ENCODE peak calls at places on chromosome 9, in seven cellular contexts. One of them, this sample, is unnamed.

GRCh38 chr9:17744786-17745185 is 165.9 kb downstream of the SH3GL2 start:
- DNase-seq in stimulated activated CD4-positive, alpha-beta T cell treated with anti-CD3 and anti-CD28 coated beads, Interleukin-12 subunit alpha, Interleukin-12 subunit beta, amount 100 ng/mL, for 4 hours: no peak
- DNase-seq in Peyer's patch: no peak
- DNase-seq in CD8-positive, alpha-beta T cell: no peak
- DNase-seq in stromal cell of bone marrow: no peak
- DNase-seq in EL: peak; percentile 19
- DNase-seq in cardiac muscle cell: peak; percentile 71
- DNase-seq in this sample: no peak

GRCh38 chr9:99576002-99576401 is 245.7 kb upstream of the NR4A3 start:
- DNase-seq in CD8-positive, alpha-beta T cell: no peak
- DNase-seq in stromal cell of bone marrow: no peak
- DNase-seq in cardiac muscle cell: no peak
- DNase-seq in stimulated activated CD4-positive, alpha-beta T cell treated with anti-CD3 and anti-CD28 coated beads, Interleukin-12 subunit alpha, Interleukin-12 subunit beta, amount 100 ng/mL, for 4 hours: no peak
- DNase-seq in EL: no peak
- DNase-seq in Peyer's patch: no peak
- DNase-seq in this sample: no peak

GRCh38 chr9:76537150-76537646 is 78.2 kb downstream of the GCNT1 start:
- DNase-seq in stromal cell of bone marrow: no peak
- DNase-seq in stimulated activated CD4-positive, alpha-beta T cell treated with anti-CD3 and anti-CD28 coated beads, Interleukin-12 subunit alpha, Interleukin-12 subunit beta, amount 100 ng/mL, for 4 hours: no peak
- DNase-seq in CD8-positive, alpha-beta T cell: no peak
- DNase-seq in cardiac muscle cell: no peak
- DNase-seq in Peyer's patch: no peak
- DNase-seq in EL: no peak
- DNase-seq in this sample: no peak

GRCh38 chr9:79362100-79363081 is 209.4 kb upstream of the TLE4 start:
- DNase-seq in stromal cell of bone marrow: no peak
- DNase-seq in CD8-positive, alpha-beta T cell: no peak
- DNase-seq in cardiac muscle cell: no peak
- DNase-seq in Peyer's patch: no peak
- DNase-seq in stimulated activated CD4-positive, alpha-beta T cell treated with anti-CD3 and anti-CD28 coated beads, Interleukin-12 subunit alpha, Interleukin-12 subunit beta, amount 100 ng/mL, for 4 hours: no peak
- DNase-seq in EL: peak; percentile 47
- DNase-seq in this sample: no peak

GRCh38 chr9:37929441-37929895 is 25.5 kb upstream of the SLC25A51 start:
- DNase-seq in EL: no peak
- DNase-seq in stromal cell of bone marrow: peak; percentile 67
- DNase-seq in Peyer's patch: no peak
- DNase-seq in CD8-positive, alpha-beta T cell: no peak
- DNase-seq in cardiac muscle cell: no peak
- DNase-seq in stimulated activated CD4-positive, alpha-beta T cell treated with anti-CD3 and anti-CD28 coated beads, Interleukin-12 subunit alpha, Interleukin-12 subunit beta, amount 100 ng/mL, for 4 hours: no peak
- DNase-seq in this sample: no peak

GRCh38 chr9:17021379-17021970 is 113.4 kb upstream of the CNTLN start:
- DNase-seq in cardiac muscle cell: no peak
- DNase-seq in Peyer's patch: no peak
- DNase-seq in stromal cell of bone marrow: peak; percentile 13
- DNase-seq in EL: peak; percentile 6
- DNase-seq in CD8-positive, alpha-beta T cell: no peak
- DNase-seq in stimulated activated CD4-positive, alpha-beta T cell treated with anti-CD3 and anti-CD28 coated beads, Interleukin-12 subunit alpha, Interleukin-12 subunit beta, amount 100 ng/mL, for 4 hours: no peak
- DNase-seq in this sample: no peak

GRCh38 chr9:30630459-30630858 is 1754.0 kb upstream of the ACO1 start:
- DNase-seq in EL: no peak
- DNase-seq in stromal cell of bone marrow: no peak
- DNase-seq in Peyer's patch: no peak
- DNase-seq in stimulated activated CD4-positive, alpha-beta T cell treated with anti-CD3 and anti-CD28 coated beads, Interleukin-12 subunit alpha, Interleukin-12 subunit beta, amount 100 ng/mL, for 4 hours: no peak
- DNase-seq in CD8-positive, alpha-beta T cell: no peak
- DNase-seq in cardiac muscle cell: no peak
- DNase-seq in this sample: no peak

GRCh38 chr9:135683401-135684034 is 15.8 kb downstream of the SOHLH1 start:
- DNase-seq in stimulated activated CD4-positive, alpha-beta T cell treated with anti-CD3 and anti-CD28 coated beads, Interleukin-12 subunit alpha, Interleukin-12 subunit beta, amount 100 ng/mL, for 4 hours: no peak
- DNase-seq in stromal cell of bone marrow: no peak
- DNase-seq in EL: no peak
- DNase-seq in cardiac muscle cell: no peak
- DNase-seq in CD8-positive, alpha-beta T cell: no peak
- DNase-seq in Peyer's patch: no peak
- DNase-seq in this sample: no peak

GRCh38 chr9:88777498-88778312 is 213.6 kb upstream of the S1PR3 start:
- DNase-seq in cardiac muscle cell: no peak
- DNase-seq in stimulated activated CD4-positive, alpha-beta T cell treated with anti-CD3 and anti-CD28 coated beads, Interleukin-12 subunit alpha, Interleukin-12 subunit beta, amount 100 ng/mL, for 4 hours: no peak
- DNase-seq in Peyer's patch: no peak
- DNase-seq in CD8-positive, alpha-beta T cell: no peak
- DNase-seq in stromal cell of bone marrow: no peak
- DNase-seq in EL: peak; percentile 67
- DNase-seq in this sample: no peak

GRCh38 chr9:79382468-79382867 is 189.3 kb upstream of the TLE4 start:
- DNase-seq in stimulated activated CD4-positive, alpha-beta T cell treated with anti-CD3 and anti-CD28 coated beads, Interleukin-12 subunit alpha, Interleukin-12 subunit beta, amount 100 ng/mL, for 4 hours: no peak
- DNase-seq in stromal cell of bone marrow: no peak
- DNase-seq in EL: peak; percentile 70
- DNase-seq in Peyer's patch: no peak
- DNase-seq in cardiac muscle cell: no peak
- DNase-seq in CD8-positive, alpha-beta T cell: no peak
- DNase-seq in this sample: no peak

GRCh38 chr9:81588148-81588874 is 101.0 kb downstream of the TLE1 start:
- DNase-seq in EL: no peak
- DNase-seq in Peyer's patch: peak; percentile 64
- DNase-seq in cardiac muscle cell: no peak
- DNase-seq in stimulated activated CD4-positive, alpha-beta T cell treated with anti-CD3 and anti-CD28 coated beads, Interleukin-12 subunit alpha, Interleukin-12 subunit beta, amount 100 ng/mL, for 4 hours: no peak
- DNase-seq in CD8-positive, alpha-beta T cell: no peak
- DNase-seq in stromal cell of bone marrow: no peak
- DNase-seq in this sample: peak; percentile 74

GRCh38 chr9:89428901-89429890 is 68.7 kb downstream of the SEMA4D start:
- DNase-seq in CD8-positive, alpha-beta T cell: peak; percentile 85
- DNase-seq in cardiac muscle cell: peak; percentile 38
- DNase-seq in stromal cell of bone marrow: no peak
- DNase-seq in EL: no peak
- DNase-seq in Peyer's patch: peak; percentile 81
- DNase-seq in stimulated activated CD4-positive, alpha-beta T cell treated with anti-CD3 and anti-CD28 coated beads, Interleukin-12 subunit alpha, Interleukin-12 subunit beta, amount 100 ng/mL, for 4 hours: peak; percentile 33
- DNase-seq in this sample: no peak

GRCh38 chr9:79572891-79573696 is 1.3 kb downstream of the TLE4 start:
- DNase-seq in stimulated activated CD4-positive, alpha-beta T cell treated with anti-CD3 and anti-CD28 coated beads, Interleukin-12 subunit alpha, Interleukin-12 subunit beta, amount 100 ng/mL, for 4 hours: peak; percentile 47
- DNase-seq in stromal cell of bone marrow: no peak
- DNase-seq in cardiac muscle cell: peak; percentile 46
- DNase-seq in Peyer's patch: peak; percentile 76
- DNase-seq in CD8-positive, alpha-beta T cell: peak; percentile 65
- DNase-seq in EL: peak; percentile 43
- DNase-seq in this sample: peak; percentile 73

GRCh38 chr9:108921200-108921599 is 12.7 kb downstream of the ELP1 start:
- DNase-seq in EL: no peak
- DNase-seq in CD8-positive, alpha-beta T cell: no peak
- DNase-seq in stimulated activated CD4-positive, alpha-beta T cell treated with anti-CD3 and anti-CD28 coated beads, Interleukin-12 subunit alpha, Interleukin-12 subunit beta, amount 100 ng/mL, for 4 hours: no peak
- DNase-seq in stromal cell of bone marrow: no peak
- DNase-seq in cardiac muscle cell: no peak
- DNase-seq in Peyer's patch: no peak
- DNase-seq in this sample: no peak

GRCh38 chr9:15211994-15212501 is 95.0 kb downstream of the TTC39B start:
- DNase-seq in Peyer's patch: no peak
- DNase-seq in stimulated activated CD4-positive, alpha-beta T cell treated with anti-CD3 and anti-CD28 coated beads, Interleukin-12 subunit alpha, Interleukin-12 subunit beta, amount 100 ng/mL, for 4 hours: no peak
- DNase-seq in CD8-positive, alpha-beta T cell: no peak
- DNase-seq in cardiac muscle cell: no peak
- DNase-seq in EL: peak; percentile 21
- DNase-seq in stromal cell of bone marrow: no peak
- DNase-seq in this sample: no peak

GRCh38 chr9:2729003-2729402 is 11.7 kb downstream of the KCNV2 start:
- DNase-seq in Peyer's patch: no peak
- DNase-seq in CD8-positive, alpha-beta T cell: no peak
- DNase-seq in EL: peak; percentile 54
- DNase-seq in stromal cell of bone marrow: no peak
- DNase-seq in cardiac muscle cell: no peak
- DNase-seq in stimulated activated CD4-positive, alpha-beta T cell treated with anti-CD3 and anti-CD28 coated beads, Interleukin-12 subunit alpha, Interleukin-12 subunit beta, amount 100 ng/mL, for 4 hours: no peak
- DNase-seq in this sample: no peak

GRCh38 chr9:127133739-127134167 is 11.3 kb upstream of the ANGPTL2 start:
- DNase-seq in stimulated activated CD4-positive, alpha-beta T cell treated with anti-CD3 and anti-CD28 coated beads, Interleukin-12 subunit alpha, Interleukin-12 subunit beta, amount 100 ng/mL, for 4 hours: no peak
- DNase-seq in CD8-positive, alpha-beta T cell: no peak
- DNase-seq in cardiac muscle cell: peak; percentile 21
- DNase-seq in EL: peak; percentile 84
- DNase-seq in stromal cell of bone marrow: peak; percentile 72
- DNase-seq in Peyer's patch: peak; percentile 64
- DNase-seq in this sample: peak; percentile 91

GRCh38 chr9:4604678-4605095 is 57.4 kb upstream of the PLPP6 start:
- DNase-seq in CD8-positive, alpha-beta T cell: peak; percentile 54
- DNase-seq in EL: peak; percentile 65
- DNase-seq in stimulated activated CD4-positive, alpha-beta T cell treated with anti-CD3 and anti-CD28 coated beads, Interleukin-12 subunit alpha, Interleukin-12 subunit beta, amount 100 ng/mL, for 4 hours: peak; percentile 55
- DNase-seq in stromal cell of bone marrow: peak; percentile 58
- DNase-seq in cardiac muscle cell: peak; percentile 78
- DNase-seq in Peyer's patch: peak; percentile 90
- DNase-seq in this sample: no peak

GRCh38 chr9:13524245-13524644 is 244.8 kb upstream of the MPDZ start:
- DNase-seq in cardiac muscle cell: no peak
- DNase-seq in stromal cell of bone marrow: no peak
- DNase-seq in Peyer's patch: no peak
- DNase-seq in EL: peak; percentile 47
- DNase-seq in CD8-positive, alpha-beta T cell: no peak
- DNase-seq in stimulated activated CD4-positive, alpha-beta T cell treated with anti-CD3 and anti-CD28 coated beads, Interleukin-12 subunit alpha, Interleukin-12 subunit beta, amount 100 ng/mL, for 4 hours: no peak
- DNase-seq in this sample: no peak

GRCh38 chr9:114315723-114316363 is 7.1 kb upstream of the ORM1 start:
- DNase-seq in stimulated activated CD4-positive, alpha-beta T cell treated with anti-CD3 and anti-CD28 coated beads, Interleukin-12 subunit alpha, Interleukin-12 subunit beta, amount 100 ng/mL, for 4 hours: no peak
- DNase-seq in EL: no peak
- DNase-seq in stromal cell of bone marrow: no peak
- DNase-seq in CD8-positive, alpha-beta T cell: no peak
- DNase-seq in Peyer's patch: peak; percentile 22
- DNase-seq in cardiac muscle cell: no peak
- DNase-seq in this sample: no peak

GRCh38 chr9:135751501-135751900 is 49.5 kb downstream of the KCNT1 start:
- DNase-seq in EL: no peak
- DNase-seq in stimulated activated CD4-positive, alpha-beta T cell treated with anti-CD3 and anti-CD28 coated beads, Interleukin-12 subunit alpha, Interleukin-12 subunit beta, amount 100 ng/mL, for 4 hours: no peak
- DNase-seq in cardiac muscle cell: no peak
- DNase-seq in stromal cell of bone marrow: no peak
- DNase-seq in CD8-positive, alpha-beta T cell: no peak
- DNase-seq in Peyer's patch: no peak
- DNase-seq in this sample: no peak

GRCh38 chr9:19967567-19968459 is 179.0 kb upstream of the SLC24A2 start:
- DNase-seq in stromal cell of bone marrow: no peak
- DNase-seq in stimulated activated CD4-positive, alpha-beta T cell treated with anti-CD3 and anti-CD28 coated beads, Interleukin-12 subunit alpha, Interleukin-12 subunit beta, amount 100 ng/mL, for 4 hours: no peak
- DNase-seq in cardiac muscle cell: no peak
- DNase-seq in Peyer's patch: no peak
- DNase-seq in EL: no peak
- DNase-seq in CD8-positive, alpha-beta T cell: no peak
- DNase-seq in this sample: no peak

GRCh38 chr9:22103650-22104575 is 94.8 kb upstream of the CDKN2B start:
- DNase-seq in EL: peak; percentile 86
- DNase-seq in CD8-positive, alpha-beta T cell: no peak
- DNase-seq in stromal cell of bone marrow: no peak
- DNase-seq in cardiac muscle cell: no peak
- DNase-seq in stimulated activated CD4-positive, alpha-beta T cell treated with anti-CD3 and anti-CD28 coated beads, Interleukin-12 subunit alpha, Interleukin-12 subunit beta, amount 100 ng/mL, for 4 hours: no peak
- DNase-seq in Peyer's patch: peak; percentile 65
- DNase-seq in this sample: no peak

GRCh38 chr9:18268381-18268780 is 205.6 kb upstream of the ADAMTSL1 start:
- DNase-seq in stromal cell of bone marrow: peak; percentile 38
- DNase-seq in Peyer's patch: no peak
- DNase-seq in CD8-positive, alpha-beta T cell: no peak
- DNase-seq in stimulated activated CD4-positive, alpha-beta T cell treated with anti-CD3 and anti-CD28 coated beads, Interleukin-12 subunit alpha, Interleukin-12 subunit beta, amount 100 ng/mL, for 4 hours: no peak
- DNase-seq in EL: peak; percentile 80
- DNase-seq in cardiac muscle cell: no peak
- DNase-seq in this sample: no peak

GRCh38 chr9:116674210-116674980 is 12.7 kb upstream of the TRIM32 start:
- DNase-seq in Peyer's patch: no peak
- DNase-seq in CD8-positive, alpha-beta T cell: no peak
- DNase-seq in stimulated activated CD4-positive, alpha-beta T cell treated with anti-CD3 and anti-CD28 coated beads, Interleukin-12 subunit alpha, Interleukin-12 subunit beta, amount 100 ng/mL, for 4 hours: no peak
- DNase-seq in EL: no peak
- DNase-seq in cardiac muscle cell: no peak
- DNase-seq in stromal cell of bone marrow: no peak
- DNase-seq in this sample: no peak

GRCh38 chr9:110008663-110009062 is 199.3 kb downstream of the C9orf152 start:
- DNase-seq in EL: no peak
- DNase-seq in Peyer's patch: no peak
- DNase-seq in CD8-positive, alpha-beta T cell: no peak
- DNase-seq in stimulated activated CD4-positive, alpha-beta T cell treated with anti-CD3 and anti-CD28 coated beads, Interleukin-12 subunit alpha, Interleukin-12 subunit beta, amount 100 ng/mL, for 4 hours: no peak
- DNase-seq in cardiac muscle cell: no peak
- DNase-seq in stromal cell of bone marrow: no peak
- DNase-seq in this sample: no peak

GRCh38 chr9:94948567-94949235 is 222.2 kb downstream of the AOPEP start:
- DNase-seq in CD8-positive, alpha-beta T cell: no peak
- DNase-seq in Peyer's patch: no peak
- DNase-seq in stromal cell of bone marrow: no peak
- DNase-seq in EL: no peak
- DNase-seq in stimulated activated CD4-positive, alpha-beta T cell treated with anti-CD3 and anti-CD28 coated beads, Interleukin-12 subunit alpha, Interleukin-12 subunit beta, amount 100 ng/mL, for 4 hours: no peak
- DNase-seq in cardiac muscle cell: no peak
- DNase-seq in this sample: no peak

GRCh38 chr9:134518004-134518606 is 123.5 kb upstream of the COL5A1 start:
- DNase-seq in stimulated activated CD4-positive, alpha-beta T cell treated with anti-CD3 and anti-CD28 coated beads, Interleukin-12 subunit alpha, Interleukin-12 subunit beta, amount 100 ng/mL, for 4 hours: no peak
- DNase-seq in Peyer's patch: no peak
- DNase-seq in cardiac muscle cell: no peak
- DNase-seq in stromal cell of bone marrow: no peak
- DNase-seq in EL: peak; percentile 18
- DNase-seq in CD8-positive, alpha-beta T cell: no peak
- DNase-seq in this sample: no peak

GRCh38 chr9:108854094-108854493 is 1.7 kb downstream of the ACTL7B start:
- DNase-seq in Peyer's patch: no peak
- DNase-seq in stromal cell of bone marrow: no peak
- DNase-seq in stimulated activated CD4-positive, alpha-beta T cell treated with anti-CD3 and anti-CD28 coated beads, Interleukin-12 subunit alpha, Interleukin-12 subunit beta, amount 100 ng/mL, for 4 hours: no peak
- DNase-seq in cardiac muscle cell: no peak
- DNase-seq in CD8-positive, alpha-beta T cell: no peak
- DNase-seq in EL: no peak
- DNase-seq in this sample: no peak

GRCh38 chr9:38677660-38678303 is 42.2 kb downstream of the FAM240B start:
- DNase-seq in EL: no peak
- DNase-seq in stromal cell of bone marrow: no peak
- DNase-seq in CD8-positive, alpha-beta T cell: no peak
- DNase-seq in stimulated activated CD4-positive, alpha-beta T cell treated with anti-CD3 and anti-CD28 coated beads, Interleukin-12 subunit alpha, Interleukin-12 subunit beta, amount 100 ng/mL, for 4 hours: no peak
- DNase-seq in Peyer's patch: no peak
- DNase-seq in cardiac muscle cell: peak; percentile 90
- DNase-seq in this sample: no peak

GRCh38 chr9:109880276-109881169 is 100.5 kb downstream of the PALM2AKAP2 start:
- DNase-seq in stimulated activated CD4-positive, alpha-beta T cell treated with anti-CD3 and anti-CD28 coated beads, Interleukin-12 subunit alpha, Interleukin-12 subunit beta, amount 100 ng/mL, for 4 hours: peak; percentile 7
- DNase-seq in stromal cell of bone marrow: no peak
- DNase-seq in Peyer's patch: peak; percentile 58
- DNase-seq in CD8-positive, alpha-beta T cell: no peak
- DNase-seq in cardiac muscle cell: no peak
- DNase-seq in EL: peak; percentile 43
- DNase-seq in this sample: no peak

GRCh38 chr9:35406183-35406959 is 83.5 kb upstream of the RUSC2 start:
- DNase-seq in CD8-positive, alpha-beta T cell: peak; percentile 30
- DNase-seq in Peyer's patch: peak; percentile 69
- DNase-seq in stimulated activated CD4-positive, alpha-beta T cell treated with anti-CD3 and anti-CD28 coated beads, Interleukin-12 subunit alpha, Interleukin-12 subunit beta, amount 100 ng/mL, for 4 hours: peak; percentile 28
- DNase-seq in cardiac muscle cell: peak; percentile 76
- DNase-seq in EL: no peak
- DNase-seq in stromal cell of bone marrow: no peak
- DNase-seq in this sample: no peak

GRCh38 chr9:16203735-16204573 is 651.1 kb downstream of the CCDC171 start:
- DNase-seq in EL: peak; percentile 25
- DNase-seq in Peyer's patch: no peak
- DNase-seq in CD8-positive, alpha-beta T cell: no peak
- DNase-seq in cardiac muscle cell: no peak
- DNase-seq in stromal cell of bone marrow: no peak
- DNase-seq in stimulated activated CD4-positive, alpha-beta T cell treated with anti-CD3 and anti-CD28 coated beads, Interleukin-12 subunit alpha, Interleukin-12 subunit beta, amount 100 ng/mL, for 4 hours: no peak
- DNase-seq in this sample: no peak

GRCh38 chr9:4048441-4048840 is 251.4 kb downstream of the GLIS3 start:
- DNase-seq in cardiac muscle cell: no peak
- DNase-seq in stromal cell of bone marrow: peak; percentile 36
- DNase-seq in stimulated activated CD4-positive, alpha-beta T cell treated with anti-CD3 and anti-CD28 coated beads, Interleukin-12 subunit alpha, Interleukin-12 subunit beta, amount 100 ng/mL, for 4 hours: no peak
- DNase-seq in EL: peak; percentile 53
- DNase-seq in CD8-positive, alpha-beta T cell: no peak
- DNase-seq in Peyer's patch: no peak
- DNase-seq in this sample: no peak

GRCh38 chr9:18478517-18479361 is 4.8 kb downstream of the ADAMTSL1 start:
- DNase-seq in Peyer's patch: no peak
- DNase-seq in EL: peak; percentile 95
- DNase-seq in cardiac muscle cell: peak; percentile 43
- DNase-seq in stromal cell of bone marrow: peak; percentile 92
- DNase-seq in stimulated activated CD4-positive, alpha-beta T cell treated with anti-CD3 and anti-CD28 coated beads, Interleukin-12 subunit alpha, Interleukin-12 subunit beta, amount 100 ng/mL, for 4 hours: no peak
- DNase-seq in CD8-positive, alpha-beta T cell: no peak
- DNase-seq in this sample: no peak

GRCh38 chr9:126162611-126163381 is 163.8 kb upstream of the MVB12B start:
- DNase-seq in stromal cell of bone marrow: no peak
- DNase-seq in Peyer's patch: no peak
- DNase-seq in cardiac muscle cell: no peak
- DNase-seq in stimulated activated CD4-positive, alpha-beta T cell treated with anti-CD3 and anti-CD28 coated beads, Interleukin-12 subunit alpha, Interleukin-12 subunit beta, amount 100 ng/mL, for 4 hours: no peak
- DNase-seq in EL: no peak
- DNase-seq in CD8-positive, alpha-beta T cell: no peak
- DNase-seq in this sample: no peak

GRCh38 chr9:9142001-9142400 is 1342.4 kb upstream of the DMAC1 start:
- DNase-seq in cardiac muscle cell: no peak
- DNase-seq in stromal cell of bone marrow: no peak
- DNase-seq in stimulated activated CD4-positive, alpha-beta T cell treated with anti-CD3 and anti-CD28 coated beads, Interleukin-12 subunit alpha, Interleukin-12 subunit beta, amount 100 ng/mL, for 4 hours: no peak
- DNase-seq in CD8-positive, alpha-beta T cell: no peak
- DNase-seq in EL: no peak
- DNase-seq in Peyer's patch: no peak
- DNase-seq in this sample: no peak

GRCh38 chr9:35829084-35829763 is at the start of gene TMEM8B:
- DNase-seq in CD8-positive, alpha-beta T cell: peak; percentile 95
- DNase-seq in cardiac muscle cell: peak; percentile 97
- DNase-seq in stromal cell of bone marrow: peak; percentile 89
- DNase-seq in stimulated activated CD4-positive, alpha-beta T cell treated with anti-CD3 and anti-CD28 coated beads, Interleukin-12 subunit alpha, Interleukin-12 subunit beta, amount 100 ng/mL, for 4 hours: peak; percentile 96
- DNase-seq in EL: peak; percentile 92
- DNase-seq in Peyer's patch: peak; percentile 99
- DNase-seq in this sample: peak; percentile 99

This sample was measured in sigmoid colon.